ENCODE peak calls at places on chromosomes 12 and 14, in ten cellular contexts. One of them, this sample, is unnamed.

GRCh38 chr12:13597837-13598236 is 383.6 kb downstream of the GRIN2B start:
- DNase-seq in GM04503: no peak
- DNase-seq in NCI-H187 treated with DMSO at 0.1 percent for 48 hours: no peak
- DNase-seq in HFF-Myc: no peak
- DNase-seq in AG09309: no peak
- DNase-seq in NCI-H146: no peak
- DNase-seq in K562: no peak
- DNase-seq in stimulated activated CD8-positive, alpha-beta memory T cell treated with anti-CD3 and anti-CD28 coated beads, Interleukin-7, amount 100 ng/mL, for 24 hours: no peak
- DNase-seq in brain microvascular endothelial cell: no peak
- DNase-seq in RCC 7860: no peak
- DNase-seq in this sample: no peak

GRCh38 chr12:48956279-48957140 is 777 bp downstream of the ARF3 start:
- DNase-seq in GM04503: peak
- DNase-seq in NCI-H187 treated with DMSO at 0.1 percent for 48 hours: peak
- DNase-seq in HFF-Myc: peak
- DNase-seq in AG09309: peak
- DNase-seq in NCI-H146: peak
- DNase-seq in K562: peak
- DNase-seq in stimulated activated CD8-positive, alpha-beta memory T cell treated with anti-CD3 and anti-CD28 coated beads, Interleukin-7, amount 100 ng/mL, for 24 hours: no peak
- DNase-seq in brain microvascular endothelial cell: peak
- DNase-seq in RCC 7860: peak
- DNase-seq in this sample: peak

GRCh38 chr14:68292467-68293334 is 473.1 kb downstream of the RAD51B start:
- DNase-seq in GM04503: no peak
- DNase-seq in NCI-H187 treated with DMSO at 0.1 percent for 48 hours: no peak
- DNase-seq in HFF-Myc: no peak
- DNase-seq in AG09309: no peak
- DNase-seq in NCI-H146: no peak
- DNase-seq in K562: peak
- DNase-seq in stimulated activated CD8-positive, alpha-beta memory T cell treated with anti-CD3 and anti-CD28 coated beads, Interleukin-7, amount 100 ng/mL, for 24 hours: no peak
- DNase-seq in brain microvascular endothelial cell: no peak
- DNase-seq in RCC 7860: no peak
- DNase-seq in this sample: no peak

GRCh38 chr12:22458301-22458917 is 85.9 kb downstream of the C2CD5 start:
- DNase-seq in GM04503: no peak
- DNase-seq in NCI-H187 treated with DMSO at 0.1 percent for 48 hours: no peak
- DNase-seq in HFF-Myc: no peak
- DNase-seq in AG09309: no peak
- DNase-seq in NCI-H146: no peak
- DNase-seq in K562: no peak
- DNase-seq in stimulated activated CD8-positive, alpha-beta memory T cell treated with anti-CD3 and anti-CD28 coated beads, Interleukin-7, amount 100 ng/mL, for 24 hours: no peak
- DNase-seq in brain microvascular endothelial cell: no peak
- DNase-seq in RCC 7860: no peak
- DNase-seq in this sample: no peak

GRCh38 chr14:97381309-97381708 is 584.1 kb downstream of the VRK1 start:
- DNase-seq in GM04503: no peak
- DNase-seq in NCI-H187 treated with DMSO at 0.1 percent for 48 hours: no peak
- DNase-seq in HFF-Myc: no peak
- DNase-seq in AG09309: no peak
- DNase-seq in NCI-H146: no peak
- DNase-seq in K562: no peak
- DNase-seq in stimulated activated CD8-positive, alpha-beta memory T cell treated with anti-CD3 and anti-CD28 coated beads, Interleukin-7, amount 100 ng/mL, for 24 hours: no peak
- DNase-seq in brain microvascular endothelial cell: no peak
- DNase-seq in RCC 7860: no peak
- DNase-seq in this sample: no peak

GRCh38 chr12:8829128-8829524 is 6.7 kb downstream of the A2ML1 start:
- DNase-seq in GM04503: no peak
- DNase-seq in NCI-H187 treated with DMSO at 0.1 percent for 48 hours: no peak
- DNase-seq in HFF-Myc: no peak
- DNase-seq in AG09309: no peak
- DNase-seq in NCI-H146: no peak
- DNase-seq in K562: peak
- DNase-seq in stimulated activated CD8-positive, alpha-beta memory T cell treated with anti-CD3 and anti-CD28 coated beads, Interleukin-7, amount 100 ng/mL, for 24 hours: no peak
- DNase-seq in brain microvascular endothelial cell: no peak
- DNase-seq in RCC 7860: no peak
- DNase-seq in this sample: no peak

GRCh38 chr12:112408621-112409020 is 784 bp downstream of the RPL6 start:
- DNase-seq in GM04503: no peak
- DNase-seq in NCI-H187 treated with DMSO at 0.1 percent for 48 hours: no peak
- DNase-seq in HFF-Myc: no peak
- DNase-seq in AG09309: no peak
- DNase-seq in NCI-H146: no peak
- DNase-seq in K562: no peak
- DNase-seq in stimulated activated CD8-positive, alpha-beta memory T cell treated with anti-CD3 and anti-CD28 coated beads, Interleukin-7, amount 100 ng/mL, for 24 hours: no peak
- DNase-seq in brain microvascular endothelial cell: no peak
- DNase-seq in RCC 7860: no peak
- DNase-seq in this sample: no peak

GRCh38 chr12:82912406-82912805 is 225.7 kb downstream of the TMTC2 start:
- DNase-seq in GM04503: peak
- DNase-seq in NCI-H187 treated with DMSO at 0.1 percent for 48 hours: no peak
- DNase-seq in HFF-Myc: no peak
- DNase-seq in AG09309: no peak
- DNase-seq in NCI-H146: no peak
- DNase-seq in K562: no peak
- DNase-seq in stimulated activated CD8-positive, alpha-beta memory T cell treated with anti-CD3 and anti-CD28 coated beads, Interleukin-7, amount 100 ng/mL, for 24 hours: no peak
- DNase-seq in brain microvascular endothelial cell: no peak
- DNase-seq in RCC 7860: no peak
- DNase-seq in this sample: no peak

GRCh38 chr14:38174721-38175120 is 33.0 kb upstream of the SSTR1 start:
- DNase-seq in GM04503: no peak
- DNase-seq in NCI-H187 treated with DMSO at 0.1 percent for 48 hours: no peak
- DNase-seq in HFF-Myc: no peak
- DNase-seq in AG09309: no peak
- DNase-seq in NCI-H146: no peak
- DNase-seq in K562: no peak
- DNase-seq in stimulated activated CD8-positive, alpha-beta memory T cell treated with anti-CD3 and anti-CD28 coated beads, Interleukin-7, amount 100 ng/mL, for 24 hours: no peak
- DNase-seq in brain microvascular endothelial cell: no peak
- DNase-seq in RCC 7860: peak
- DNase-seq in this sample: no peak

GRCh38 chr14:78240567-78240966 is 70.4 kb downstream of the NRXN3 start:
- DNase-seq in GM04503: no peak
- DNase-seq in NCI-H187 treated with DMSO at 0.1 percent for 48 hours: no peak
- DNase-seq in HFF-Myc: no peak
- DNase-seq in AG09309: no peak
- DNase-seq in NCI-H146: peak
- DNase-seq in K562: no peak
- DNase-seq in stimulated activated CD8-positive, alpha-beta memory T cell treated with anti-CD3 and anti-CD28 coated beads, Interleukin-7, amount 100 ng/mL, for 24 hours: no peak
- DNase-seq in brain microvascular endothelial cell: no peak
- DNase-seq in RCC 7860: no peak
- DNase-seq in this sample: no peak

GRCh38 chr12:96015672-96016071 is 19.5 kb upstream of the HAL start:
- DNase-seq in GM04503: no peak
- DNase-seq in NCI-H187 treated with DMSO at 0.1 percent for 48 hours: no peak
- DNase-seq in HFF-Myc: no peak
- DNase-seq in AG09309: no peak
- DNase-seq in NCI-H146: peak
- DNase-seq in K562: peak
- DNase-seq in stimulated activated CD8-positive, alpha-beta memory T cell treated with anti-CD3 and anti-CD28 coated beads, Interleukin-7, amount 100 ng/mL, for 24 hours: no peak
- DNase-seq in brain microvascular endothelial cell: peak
- DNase-seq in RCC 7860: no peak
- DNase-seq in this sample: peak

GRCh38 chr14:95265106-95266094 is 54.3 kb downstream of the CLMN start:
- DNase-seq in GM04503: peak
- DNase-seq in NCI-H187 treated with DMSO at 0.1 percent for 48 hours: no peak
- DNase-seq in HFF-Myc: peak
- DNase-seq in AG09309: peak
- DNase-seq in NCI-H146: peak
- DNase-seq in K562: no peak
- DNase-seq in stimulated activated CD8-positive, alpha-beta memory T cell treated with anti-CD3 and anti-CD28 coated beads, Interleukin-7, amount 100 ng/mL, for 24 hours: no peak
- DNase-seq in brain microvascular endothelial cell: peak
- DNase-seq in RCC 7860: peak
- DNase-seq in this sample: peak

GRCh38 chr14:75981426-75981825 is 369 bp downstream of the TGFB3 start:
- DNase-seq in GM04503: no peak
- DNase-seq in NCI-H187 treated with DMSO at 0.1 percent for 48 hours: no peak
- DNase-seq in HFF-Myc: no peak
- DNase-seq in AG09309: no peak
- DNase-seq in NCI-H146: peak
- DNase-seq in K562: peak
- DNase-seq in stimulated activated CD8-positive, alpha-beta memory T cell treated with anti-CD3 and anti-CD28 coated beads, Interleukin-7, amount 100 ng/mL, for 24 hours: peak
- DNase-seq in brain microvascular endothelial cell: no peak
- DNase-seq in RCC 7860: no peak
- DNase-seq in this sample: peak

GRCh38 chr12:21941522-21942376 is 523 bp upstream of the ABCC9 start:
- DNase-seq in GM04503: peak
- DNase-seq in NCI-H187 treated with DMSO at 0.1 percent for 48 hours: no peak
- DNase-seq in HFF-Myc: no peak
- DNase-seq in AG09309: no peak
- DNase-seq in NCI-H146: no peak
- DNase-seq in K562: peak
- DNase-seq in stimulated activated CD8-positive, alpha-beta memory T cell treated with anti-CD3 and anti-CD28 coated beads, Interleukin-7, amount 100 ng/mL, for 24 hours: no peak
- DNase-seq in brain microvascular endothelial cell: peak
- DNase-seq in RCC 7860: no peak
- DNase-seq in this sample: no peak

GRCh38 chr12:100211698-100212097 is 11.1 kb downstream of the ACTR6 start:
- DNase-seq in GM04503: no peak
- DNase-seq in NCI-H187 treated with DMSO at 0.1 percent for 48 hours: no peak
- DNase-seq in HFF-Myc: no peak
- DNase-seq in AG09309: no peak
- DNase-seq in NCI-H146: no peak
- DNase-seq in K562: no peak
- DNase-seq in stimulated activated CD8-positive, alpha-beta memory T cell treated with anti-CD3 and anti-CD28 coated beads, Interleukin-7, amount 100 ng/mL, for 24 hours: no peak
- DNase-seq in brain microvascular endothelial cell: no peak
- DNase-seq in RCC 7860: no peak
- DNase-seq in this sample: no peak

GRCh38 chr14:73059326-73059725 is 992 bp downstream of the RBM25 start:
- DNase-seq in GM04503: peak
- DNase-seq in NCI-H187 treated with DMSO at 0.1 percent for 48 hours: no peak
- DNase-seq in HFF-Myc: no peak
- DNase-seq in AG09309: no peak
- DNase-seq in NCI-H146: no peak
- DNase-seq in K562: no peak
- DNase-seq in stimulated activated CD8-positive, alpha-beta memory T cell treated with anti-CD3 and anti-CD28 coated beads, Interleukin-7, amount 100 ng/mL, for 24 hours: no peak
- DNase-seq in brain microvascular endothelial cell: no peak
- DNase-seq in RCC 7860: peak
- DNase-seq in this sample: peak

GRCh38 chr14:67167420-67168109 is 21.7 kb upstream of the GARIN2 start:
- DNase-seq in GM04503: no peak
- DNase-seq in NCI-H187 treated with DMSO at 0.1 percent for 48 hours: no peak
- DNase-seq in HFF-Myc: no peak
- DNase-seq in AG09309: no peak
- DNase-seq in NCI-H146: no peak
- DNase-seq in K562: no peak
- DNase-seq in stimulated activated CD8-positive, alpha-beta memory T cell treated with anti-CD3 and anti-CD28 coated beads, Interleukin-7, amount 100 ng/mL, for 24 hours: no peak
- DNase-seq in brain microvascular endothelial cell: no peak
- DNase-seq in RCC 7860: peak
- DNase-seq in this sample: peak

GRCh38 chr14:24179961-24180726 is 8.3 kb downstream of the REC8 start:
- DNase-seq in GM04503: peak
- DNase-seq in NCI-H187 treated with DMSO at 0.1 percent for 48 hours: no peak
- DNase-seq in HFF-Myc: peak
- DNase-seq in AG09309: peak
- DNase-seq in NCI-H146: no peak
- DNase-seq in K562: no peak
- DNase-seq in stimulated activated CD8-positive, alpha-beta memory T cell treated with anti-CD3 and anti-CD28 coated beads, Interleukin-7, amount 100 ng/mL, for 24 hours: no peak
- DNase-seq in brain microvascular endothelial cell: peak
- DNase-seq in RCC 7860: peak
- DNase-seq in this sample: no peak

GRCh38 chr12:7293670-7294069 is 10.2 kb upstream of the ACSM4 start:
- DNase-seq in GM04503: no peak
- DNase-seq in NCI-H187 treated with DMSO at 0.1 percent for 48 hours: no peak
- DNase-seq in HFF-Myc: no peak
- DNase-seq in AG09309: no peak
- DNase-seq in NCI-H146: no peak
- DNase-seq in K562: peak
- DNase-seq in stimulated activated CD8-positive, alpha-beta memory T cell treated with anti-CD3 and anti-CD28 coated beads, Interleukin-7, amount 100 ng/mL, for 24 hours: no peak
- DNase-seq in brain microvascular endothelial cell: no peak
- DNase-seq in RCC 7860: no peak
- DNase-seq in this sample: no peak

GRCh38 chr14:52792097-52792415 is 649 bp upstream of the GNPNAT1 start:
- DNase-seq in GM04503: no peak
- DNase-seq in NCI-H187 treated with DMSO at 0.1 percent for 48 hours: no peak
- DNase-seq in HFF-Myc: no peak
- DNase-seq in AG09309: no peak
- DNase-seq in NCI-H146: no peak
- DNase-seq in K562: no peak
- DNase-seq in stimulated activated CD8-positive, alpha-beta memory T cell treated with anti-CD3 and anti-CD28 coated beads, Interleukin-7, amount 100 ng/mL, for 24 hours: no peak
- DNase-seq in brain microvascular endothelial cell: no peak
- DNase-seq in RCC 7860: no peak
- DNase-seq in this sample: no peak

GRCh38 chr12:125341422-125341821 is 276.2 kb downstream of the AACS start:
- DNase-seq in GM04503: no peak
- DNase-seq in NCI-H187 treated with DMSO at 0.1 percent for 48 hours: no peak
- DNase-seq in HFF-Myc: no peak
- DNase-seq in AG09309: no peak
- DNase-seq in NCI-H146: no peak
- DNase-seq in K562: no peak
- DNase-seq in stimulated activated CD8-positive, alpha-beta memory T cell treated with anti-CD3 and anti-CD28 coated beads, Interleukin-7, amount 100 ng/mL, for 24 hours: no peak
- DNase-seq in brain microvascular endothelial cell: no peak
- DNase-seq in RCC 7860: no peak
- DNase-seq in this sample: no peak

GRCh38 chr12:100858658-100859057 is 64.1 kb downstream of the ANO4 start:
- DNase-seq in GM04503: no peak
- DNase-seq in NCI-H187 treated with DMSO at 0.1 percent for 48 hours: no peak
- DNase-seq in HFF-Myc: no peak
- DNase-seq in AG09309: peak
- DNase-seq in NCI-H146: no peak
- DNase-seq in K562: no peak
- DNase-seq in stimulated activated CD8-positive, alpha-beta memory T cell treated with anti-CD3 and anti-CD28 coated beads, Interleukin-7, amount 100 ng/mL, for 24 hours: no peak
- DNase-seq in brain microvascular endothelial cell: no peak
- DNase-seq in RCC 7860: no peak
- DNase-seq in this sample: no peak

GRCh38 chr12:126191037-126191891 is 1126.0 kb downstream of the AACS start:
- DNase-seq in GM04503: no peak
- DNase-seq in NCI-H187 treated with DMSO at 0.1 percent for 48 hours: no peak
- DNase-seq in HFF-Myc: no peak
- DNase-seq in AG09309: no peak
- DNase-seq in NCI-H146: no peak
- DNase-seq in K562: no peak
- DNase-seq in stimulated activated CD8-positive, alpha-beta memory T cell treated with anti-CD3 and anti-CD28 coated beads, Interleukin-7, amount 100 ng/mL, for 24 hours: no peak
- DNase-seq in brain microvascular endothelial cell: no peak
- DNase-seq in RCC 7860: no peak
- DNase-seq in this sample: no peak

GRCh38 chr14:79483472-79483871 is 727.8 kb downstream of the DIO2 start:
- DNase-seq in GM04503: no peak
- DNase-seq in NCI-H187 treated with DMSO at 0.1 percent for 48 hours: no peak
- DNase-seq in HFF-Myc: peak
- DNase-seq in AG09309: peak
- DNase-seq in NCI-H146: no peak
- DNase-seq in K562: no peak
- DNase-seq in stimulated activated CD8-positive, alpha-beta memory T cell treated with anti-CD3 and anti-CD28 coated beads, Interleukin-7, amount 100 ng/mL, for 24 hours: no peak
- DNase-seq in brain microvascular endothelial cell: peak
- DNase-seq in RCC 7860: peak
- DNase-seq in this sample: peak

GRCh38 chr14:52473557-52473956 is 78.7 kb downstream of the TXNDC16 start:
- DNase-seq in GM04503: no peak
- DNase-seq in NCI-H187 treated with DMSO at 0.1 percent for 48 hours: no peak
- DNase-seq in HFF-Myc: no peak
- DNase-seq in AG09309: peak
- DNase-seq in NCI-H146: no peak
- DNase-seq in K562: peak
- DNase-seq in stimulated activated CD8-positive, alpha-beta memory T cell treated with anti-CD3 and anti-CD28 coated beads, Interleukin-7, amount 100 ng/mL, for 24 hours: no peak
- DNase-seq in brain microvascular endothelial cell: no peak
- DNase-seq in RCC 7860: peak
- DNase-seq in this sample: peak

GRCh38 chr14:72907327-72907826 is 13.5 kb upstream of the DPF3 start:
- DNase-seq in GM04503: no peak
- DNase-seq in NCI-H187 treated with DMSO at 0.1 percent for 48 hours: no peak
- DNase-seq in HFF-Myc: no peak
- DNase-seq in AG09309: no peak
- DNase-seq in NCI-H146: no peak
- DNase-seq in K562: peak
- DNase-seq in stimulated activated CD8-positive, alpha-beta memory T cell treated with anti-CD3 and anti-CD28 coated beads, Interleukin-7, amount 100 ng/mL, for 24 hours: no peak
- DNase-seq in brain microvascular endothelial cell: no peak
- DNase-seq in RCC 7860: no peak
- DNase-seq in this sample: no peak

GRCh38 chr14:47439953-47440352 is 235.5 kb downstream of the MDGA2 start:
- DNase-seq in GM04503: no peak
- DNase-seq in NCI-H187 treated with DMSO at 0.1 percent for 48 hours: no peak
- DNase-seq in HFF-Myc: no peak
- DNase-seq in AG09309: no peak
- DNase-seq in NCI-H146: no peak
- DNase-seq in K562: no peak
- DNase-seq in stimulated activated CD8-positive, alpha-beta memory T cell treated with anti-CD3 and anti-CD28 coated beads, Interleukin-7, amount 100 ng/mL, for 24 hours: no peak
- DNase-seq in brain microvascular endothelial cell: no peak
- DNase-seq in RCC 7860: no peak
- DNase-seq in this sample: no peak

GRCh38 chr14:32933943-32934890 is 4.5 kb upstream of the NPAS3 start:
- DNase-seq in GM04503: no peak
- DNase-seq in NCI-H187 treated with DMSO at 0.1 percent for 48 hours: no peak
- DNase-seq in HFF-Myc: no peak
- DNase-seq in AG09309: no peak
- DNase-seq in NCI-H146: peak
- DNase-seq in K562: no peak
- DNase-seq in stimulated activated CD8-positive, alpha-beta memory T cell treated with anti-CD3 and anti-CD28 coated beads, Interleukin-7, amount 100 ng/mL, for 24 hours: no peak
- DNase-seq in brain microvascular endothelial cell: peak
- DNase-seq in RCC 7860: no peak
- DNase-seq in this sample: no peak

This sample was measured in SW480.